ENCODE peak calls at places on chromosomes 1 and 21, in ten cellular contexts. O, Z, K, B, D, Y, I, V, N and M are unnamed samples. For H3K36me3, the result is how much of the 10 kb centered on the place peaks cover.

GRCh38 chr1:176601358-176601757 is 138.4 kb downstream of the PAPPA2 start:
- DNase-seq in O (no peak), B (no peak), I (no peak), D (no peak), N (no peak), V (no peak), Z (no peak), Y (no peak), K (no peak), M (no peak)

GRCh38 chr1:224535641-224536040 is 80.5 kb upstream of the CNIH3 start:
- DNase-seq in B (no peak), I (no peak), V (no peak), N (no peak), O (no peak), D (no peak), Y (no peak), Z (no peak), K (no peak), M (no peak)

GRCh38 chr1:39481289-39481688 is 10.1 kb upstream of the BMP8A start:
- DNase-seq in Z (no peak), Y (no peak), V (no peak), O (no peak), I (no peak), B (no peak), D (no peak), K (no peak), N (no peak), M (no peak)

GRCh38 chr1:66685670-66686069 is 66.6 kb upstream of the DYNLT5 start:
- DNase-seq in B (no peak), K (no peak), O (no peak), Z (peak), I (no peak), V (no peak), N (no peak), D (no peak), Y (no peak), M (no peak)

GRCh38 chr1:1294250-1294890 is 13.4 kb downstream of the ACAP3 start:
- DNase-seq in B (no peak), N (no peak), K (no peak), O (no peak), D (no peak), I (no peak), Y (peak), Z (no peak), V (no peak), M (no peak)

GRCh38 chr1:48760889-48761288 is 15.8 kb downstream of the BEND5 start:
- DNase-seq in B (no peak), O (no peak), Y (no peak), I (no peak), K (no peak), V (no peak), D (no peak), N (no peak), Z (no peak), M (no peak)

GRCh38 chr1:99457381-99458165 is 188.3 kb upstream of the PALMD start:
- DNase-seq in B (no peak), O (no peak), V (no peak), Y (no peak), I (no peak), D (no peak), N (no peak), K (no peak), Z (peak), M (no peak)

GRCh38 chr1:16300436-16300835 is 51.8 kb downstream of the FBXO42 start:
- DNase-seq in B (no peak), D (no peak), Y (no peak), N (no peak), O (peak), Z (no peak), I (no peak), V (no peak), K (no peak), M (no peak)

GRCh38 chr21:31310750-31311149 is 33.3 kb downstream of the TIAM1 start:
- DNase-seq in N (no peak), V (no peak), I (no peak), Y (no peak), O (no peak), K (no peak), B (no peak), D (no peak), Z (peak), M (no peak)

GRCh38 chr1:29669912-29670311 is 433.6 kb downstream of the PTPRU start:
- DNase-seq in N (no peak), B (no peak), D (no peak), O (peak), Z (no peak), K (no peak), Y (no peak), V (no peak), I (peak), M (no peak)

GRCh38 chr1:33181906-33182305 is at the start of gene TRIM62:
- DNase-seq in B (peak), V (peak), Z (peak), O (peak), N (peak), I (peak), Y (peak), K (peak), D (peak), M (peak)

GRCh38 chr21:35873441-35873840 is 186.9 kb downstream of the SETD4 start:
- DNase-seq in K (no peak), B (no peak), O (no peak), V (no peak), I (no peak), Z (no peak), N (no peak), Y (no peak), D (no peak), M (no peak)

GRCh38 chr1:55869050-55869449 is 653.9 kb upstream of the USP24 start:
- DNase-seq in Z (peak), B (peak), N (no peak), K (peak), V (peak), I (peak), D (no peak), O (no peak), Y (peak), M (peak)

GRCh38 chr1:228376262-228376628 is 30.4 kb downstream of the TRIM11 start:
- DNase-seq in N (no peak), V (no peak), K (no peak), O (no peak), D (no peak), Z (no peak), I (no peak), Y (no peak), B (no peak), M (no peak)

GRCh38 chr1:180881806-180882509 is 30.7 kb upstream of the KIAA1614 start:
- DNase-seq in O (no peak), D (no peak), Z (peak), N (no peak), K (no peak), Y (no peak), I (no peak), V (no peak), B (no peak), M (no peak)

GRCh38 chr1:12615916-12616708 is 1.9 kb downstream of the DHRS3 start:
- DNase-seq in N (peak), Y (peak), O (peak), K (peak), D (no peak), I (peak), B (peak), Z (peak), V (peak), M (peak)

GRCh38 chr1:103525114-103525606 is 339 bp upstream of the RNPC3 start:
- DNase-seq in Z (peak), I (no peak), K (peak), O (no peak), D (peak), Y (no peak), B (no peak), N (peak), V (no peak), M (no peak)

GRCh38 chr1:44260792-44261474 is 47.7 kb downstream of the DMAP1 start:
- DNase-seq in Z (no peak), Y (no peak), O (no peak), D (no peak), N (no peak), I (no peak), K (no peak), V (no peak), B (no peak), M (no peak)

GRCh38 chr1:167502192-167502551 is 16.2 kb downstream of the CD247 start:
- DNase-seq in B (no peak), Z (no peak), I (no peak), D (no peak), K (no peak), V (no peak), Y (no peak), O (no peak), N (no peak), M (no peak)

GRCh38 chr1:89425056-89425455 is 61.2 kb downstream of the GBP6 start:
- DNase-seq in N (no peak), D (no peak), Z (no peak), O (no peak), I (no peak), V (no peak), Y (no peak), K (no peak), B (no peak), M (no peak)

GRCh38 chr21:15752763-15753407 is 23.1 kb downstream of the USP25 start:
- DNase-seq in K (no peak), Y (no peak), B (no peak), N (no peak), V (no peak), I (no peak), O (no peak), D (no peak), Z (no peak), M (no peak)

GRCh38 chr1:216502528-216503162 is 79.4 kb upstream of the USH2A start:
- DNase-seq in V (no peak), Z (no peak), Y (no peak), K (no peak), B (no peak), O (no peak), N (no peak), I (no peak), D (no peak), M (no peak)

GRCh38 chr1:157073944-157074685 is 25.5 kb downstream of the ETV3L start:
- DNase-seq in V (peak), D (no peak), Y (peak), N (peak), B (peak), Z (peak), K (peak), I (peak), O (peak), M (no peak)

GRCh38 chr1:51627672-51628071 is 10.8 kb downstream of the OSBPL9 start:
- DNase-seq in Z (peak), I (no peak), O (no peak), N (no peak), D (no peak), Y (no peak), V (no peak), B (no peak), K (no peak), M (no peak)

GRCh38 chr1:47571161-47571560 is 133.3 kb downstream of the FOXD2 start:
- DNase-seq in V (no peak), Y (no peak), O (no peak), I (no peak), K (no peak), B (no peak), N (no peak), D (no peak), Z (no peak), M (no peak)

GRCh38 chr21:46559291-46559983 is 45.4 kb downstream of the S100B start:
- DNase-seq in I (no peak), D (peak), K (no peak), Z (no peak), N (peak), V (no peak), B (no peak), Y (peak), O (peak), M (no peak)

GRCh38 chr1:179872558-179872957 is 5.0 kb downstream of the TOR1AIP2 start:
- DNase-seq in Y (no peak), N (no peak), D (no peak), V (no peak), Z (no peak), B (no peak), O (no peak), K (no peak), I (no peak), M (no peak)

GRCh38 chr1:198125995-198126758 is 30.6 kb upstream of the NEK7 start:
- DNase-seq in K (no peak), D (no peak), N (no peak), Y (no peak), B (no peak), Z (peak), O (no peak), V (no peak), I (no peak), M (no peak)

GRCh38 chr1:48093147-48093546 is 96.0 kb upstream of the TRABD2B start:
- DNase-seq in Z (no peak), K (no peak), O (peak), I (no peak), N (no peak), B (no peak), D (no peak), V (no peak), Y (no peak), M (no peak)

GRCh38 chr1:2229921-2230700 is 2.0 kb downstream of the SKI start:
- DNase-seq in Y (peak), D (no peak), N (no peak), I (peak), V (peak), O (peak), K (no peak), Z (peak), B (no peak), M (no peak)

GRCh38 chr1:64343105-64343960 is 126.6 kb upstream of the CACHD1 start:
- DNase-seq in I (no peak), B (no peak), Y (no peak), N (no peak), K (no peak), O (no peak), Z (peak), D (no peak), V (no peak), M (no peak)

GRCh38 chr1:182684128-182684828 is at the start of gene RGS8:
- DNase-seq in N (no peak), K (no peak), B (no peak), D (no peak), Z (no peak), Y (no peak), V (no peak), O (no peak), I (no peak), M (no peak)

GRCh38 chr1:185338719-185339622 is 21.9 kb upstream of the IVNS1ABP start:
- DNase-seq in Y (peak), I (peak), O (peak), D (peak), N (peak), K (peak), Z (peak), B (peak), V (no peak), M (no peak)

GRCh38 chr21:16608209-16608830 is 878.5 kb downstream of the USP25 start:
- DNase-seq in K (no peak), D (no peak), I (no peak), Z (no peak), O (no peak), B (no peak), Y (no peak), N (no peak), V (no peak), M (no peak)

GRCh38 chr1:108082741-108083562 is 117.2 kb downstream of the SLC25A24 start:
- DNase-seq in I (no peak), K (no peak), Z (no peak), B (no peak), D (no peak), O (no peak), V (no peak), Y (no peak), N (no peak), M (no peak)

GRCh38 chr1:61472876-61473275 is 252.1 kb downstream of the TM2D1 start:
- DNase-seq in Z (peak), O (no peak), N (no peak), I (no peak), B (no peak), Y (no peak), K (no peak), D (no peak), V (no peak), M (no peak)

GRCh38 chr1:245551536-245551935 is 396.8 kb downstream of the KIF26B start:
- DNase-seq in Y (no peak), D (no peak), B (no peak), Z (no peak), I (no peak), N (no peak), K (no peak), V (no peak), O (no peak), M (no peak)

GRCh38 chr1:19477284-19478240 is 7.8 kb downstream of the CAPZB start:
- DNase-seq in K (no peak), Y (peak), D (no peak), N (peak), V (no peak), O (peak), Z (no peak), B (no peak), I (peak), M (no peak)

GRCh38 chr1:19479351-19480120 is 5.8 kb downstream of the CAPZB start:
- DNase-seq in B (no peak), D (no peak), Y (no peak), I (no peak), Z (no peak), O (no peak), N (no peak), K (no peak), V (no peak), M (no peak)

GRCh38 chr1:19481826-19482398 is 3.4 kb downstream of the CAPZB start:
- DNase-seq in N (no peak), O (no peak), I (no peak), Y (no peak), K (no peak), D (no peak), Z (no peak), V (no peak), B (no peak), M (no peak)

GRCh38 chr1:19478241-19478780 is 7.0 kb downstream of the CAPZB start:
- DNase-seq in Z (no peak), V (no peak), O (no peak), Y (no peak), I (no peak), K (no peak), N (no peak), D (no peak), B (no peak), M (no peak)

DNA sequence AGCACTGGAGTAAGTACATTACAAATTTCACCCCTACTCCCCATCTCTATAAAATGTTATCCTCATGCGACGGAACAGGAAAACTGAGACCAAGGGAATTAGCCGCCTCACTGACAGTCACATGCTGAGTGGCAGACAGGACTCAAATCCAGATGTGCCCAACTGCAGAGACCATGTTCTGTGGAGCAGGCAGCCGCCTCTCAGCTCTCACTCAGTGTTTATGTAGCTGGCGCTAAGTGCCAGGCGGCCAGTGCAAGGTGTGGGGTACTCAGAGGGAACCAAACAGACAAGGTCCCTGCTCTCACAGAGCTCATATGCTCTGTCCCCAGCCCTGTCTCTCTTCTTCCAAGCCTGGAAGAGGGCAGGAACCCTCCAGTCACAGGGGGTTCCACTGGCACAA is 5.1 kb downstream of the CAPZB start:
- DNase-seq in O (no peak), Z (no peak), B (no peak), D (no peak), V (no peak), N (no peak), K (no peak), Y (no peak), I (no peak), M (no peak)
- H3K27ac ChIP-seq in O (no peak), Z (no peak), B (no peak), D (peak), V (no peak), N (no peak), K (no peak), Y (no peak), I (peak), M (no peak)

DNA sequence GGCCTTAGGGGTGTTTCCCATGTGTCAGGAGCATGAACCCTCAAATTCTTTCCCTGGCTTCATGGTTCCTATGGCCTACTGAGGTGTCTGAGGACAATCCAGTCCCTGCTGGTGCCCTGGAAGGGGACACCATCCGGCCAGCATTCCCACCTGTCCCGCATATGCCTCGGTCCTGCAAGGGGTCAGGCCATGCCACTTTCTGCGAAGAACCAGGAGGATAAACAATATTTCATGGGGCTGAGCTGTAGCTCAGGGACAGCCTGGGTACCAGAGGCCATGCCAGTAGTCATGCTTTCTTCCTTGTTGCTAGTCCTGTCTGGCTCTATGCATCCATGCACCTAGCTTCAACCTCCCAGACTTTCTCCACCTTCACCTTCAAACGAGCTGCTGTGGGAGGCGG is 123.6 kb downstream of the MRPS6 start:
- DNase-seq in I (no peak), Z (no peak), B (no peak), N (no peak), Y (no peak), K (no peak), D (no peak), V (no peak), O (no peak), M (no peak)
- H3K36me3 ChIP-seq in I (under half), Z (under half), B (under half), N (under half), Y (under half), K (under half), D (under half), V (under half), O (under half), M (under half)

GRCh38 chr1:57026942-57027341 is 61.1 kb upstream of the C8B start:
- DNase-seq in N (no peak), Z (no peak), O (no peak), B (no peak), K (no peak), I (no peak), V (no peak), Y (no peak), D (no peak), M (no peak)
- H3K27ac ChIP-seq in N (no peak), Z (no peak), O (no peak), B (no peak), K (no peak), I (no peak), V (no peak), Y (no peak), D (no peak), M (no peak)

GRCh38 chr1:6220236-6220635 is 14.3 kb downstream of the RNF207 start:
- DNase-seq in I (no peak), N (no peak), B (no peak), Z (no peak), V (no peak), K (no peak), Y (no peak), D (no peak), O (no peak), M (no peak)

GRCh38 chr1:6218380-6218779 is 12.5 kb downstream of the RNF207 start:
- DNase-seq in I (no peak), N (no peak), K (no peak), D (no peak), Y (no peak), Z (no peak), B (no peak), O (no peak), V (no peak), M (no peak)

GRCh38 chr1:6222644-6223043 is 13.1 kb downstream of the ICMT start:
- DNase-seq in O (no peak), D (no peak), K (peak), N (no peak), I (no peak), Y (peak), V (peak), B (peak), Z (peak), M (no peak)

GRCh38 chr1:6223617-6224016 is 12.1 kb downstream of the ICMT start:
- DNase-seq in N (no peak), B (peak), Z (no peak), I (no peak), Y (peak), D (no peak), V (no peak), K (no peak), O (no peak), M (no peak)

DNA sequence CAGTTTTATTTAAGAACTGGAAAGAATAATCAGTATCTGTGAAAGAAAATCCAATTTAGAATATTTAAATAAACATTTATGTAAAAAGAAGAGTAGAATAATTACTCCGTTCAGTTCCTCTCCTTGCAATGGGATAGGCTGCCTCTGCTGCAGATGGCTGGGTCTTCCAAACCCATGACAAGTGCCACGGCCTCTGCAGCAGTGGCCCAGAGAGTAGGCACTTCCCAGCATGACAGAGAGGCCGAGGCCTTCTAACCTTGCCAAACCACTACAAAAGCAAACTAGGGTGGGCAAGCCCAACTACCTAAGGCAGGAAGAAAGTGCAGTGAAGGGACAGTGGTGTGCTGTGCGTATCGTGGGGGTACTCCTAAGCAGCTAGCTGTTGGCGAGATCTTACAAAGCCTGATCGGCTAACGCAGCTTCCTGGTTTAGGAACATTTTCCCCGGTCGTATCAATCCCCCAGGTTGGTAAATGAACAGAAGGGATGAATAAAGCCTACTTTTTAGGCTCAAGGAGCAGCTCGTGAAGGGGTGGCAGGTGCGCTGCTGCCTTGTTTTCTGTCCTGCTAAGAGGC is 14.5 kb downstream of the ICMT start:
- DNase-seq in O (no peak), Z (no peak), N (no peak), D (no peak), Y (no peak), K (no peak), V (no peak), B (no peak), I (no peak), M (no peak)
- H3K36me3 ChIP-seq in O (under half), Z (under half), N (under half), D (under half), Y (under half), K (under half), V (half or more), B (under half), I (under half), M (under half)